ENCODE peak calls at places on chromosomes 3 and 15, in four cellular contexts. G is activated T-helper 1 cell treated with anti-CD3 and anti-CD28 coated beads, Interleukin-12 subunit alpha, Interleukin-12 subunit beta, Interleukin-2, Interleukin-4 antibody, amounts not matched to agents 30 ng/mL and 10 ng/mL and 1 ng/mL, durations not matched to agents 14 hours and 24 hours and 36 hours; R is dermis blood vessel endothelial cell; M is esophagus squamous epithelium. C is an unnamed sample.

GRCh38 chr3:133883657-133884546 is 11.8 kb downstream of the RAB6B start:
- DNase-seq in G (no peak), R (no peak), M (no peak), C (no peak)

GRCh38 chr3:24683090-24683489 is 188.4 kb upstream of the THRB start:
- DNase-seq in G (no peak), R (no peak), M (no peak), C (peak)

GRCh38 chr15:75861750-75862402 is 18.6 kb downstream of the UBE2Q2 start:
- DNase-seq in G (no peak), R (no peak), M (no peak), C (no peak)

GRCh38 chr15:27382296-27382695 is 411.3 kb downstream of the GABRG3 start:
- DNase-seq in G (no peak), R (no peak), M (no peak), C (no peak)

GRCh38 chr3:20511863-20512262 is 325.9 kb upstream of the SGO1 start:
- DNase-seq in G (no peak), R (peak), M (no peak), C (peak)

GRCh38 chr15:78292219-78292618 is 7.2 kb downstream of the SKIC8 start:
- DNase-seq in G (no peak), R (no peak), M (no peak), C (no peak)

GRCh38 chr15:82851981-82852511 is 42.6 kb downstream of the WHAMM start:
- DNase-seq in G (no peak), R (no peak), M (no peak), C (no peak)

GRCh38 chr3:33577173-33577572 is 137.0 kb upstream of the UBP1 start:
- DNase-seq in G (no peak), R (no peak), M (no peak), C (no peak)

GRCh38 chr3:195859061-195859845 is 47.5 kb upstream of the MUC4 start:
- DNase-seq in G (peak), R (peak), M (no peak), C (peak)

GRCh38 chr15:60740787-60741354 is 261.9 kb upstream of the ICE2 start:
- DNase-seq in G (no peak), R (no peak), M (no peak), C (no peak)

GRCh38 chr3:57382933-57383332 is 90.4 kb upstream of the ASB14 start:
- DNase-seq in G (no peak), R (no peak), M (no peak), C (peak)

GRCh38 chr3:47799733-47800132 is 3.2 kb upstream of the DHX30 start:
- DNase-seq in G (no peak), R (peak), M (no peak), C (no peak)

GRCh38 chr3:104360038-104360437 is 1006.7 kb upstream of the ALCAM start:
- DNase-seq in G (no peak), R (no peak), M (no peak), C (no peak)

GRCh38 chr15:75201609-75202250 is at the start of gene C15orf39:
- DNase-seq in G (peak), R (peak), M (no peak), C (peak)

GRCh38 chr15:95840004-95840403 is 490.5 kb upstream of the NR2F2 start:
- DNase-seq in G (no peak), R (no peak), M (no peak), C (no peak)

GRCh38 chr3:123571264-123571972 is 13.4 kb downstream of the HACD2 start:
- DNase-seq in G (no peak), R (no peak), M (no peak), C (no peak)